ENCODE peak calls at places on chromosomes 3 and 15, in eight cellular contexts. One of them, this sample, is unnamed.

GRCh38 chr15:75662823-75663519 is 15.3 kb downstream of the SNX33 start:
- DNase-seq in HCT116: no peak
- DNase-seq in SK-N-SH: no peak
- DNase-seq in stomach: no peak
- DNase-seq in esophagus muscularis mucosa: no peak
- DNase-seq in HL-60: no peak
- DNase-seq in vagina: no peak
- DNase-seq in transverse colon: no peak
- DNase-seq in this sample: no peak

GRCh38 chr3:55885721-55886120 is 398.6 kb upstream of the WNT5A start:
- DNase-seq in HCT116: no peak
- DNase-seq in SK-N-SH: no peak
- DNase-seq in stomach: no peak
- DNase-seq in esophagus muscularis mucosa: peak
- DNase-seq in HL-60: peak
- DNase-seq in vagina: no peak
- DNase-seq in transverse colon: no peak
- DNase-seq in this sample: no peak

GRCh38 chr3:47162695-47163022 is 1.3 kb downstream of the SETD2 start:
- DNase-seq in HCT116: no peak
- DNase-seq in SK-N-SH: no peak
- DNase-seq in stomach: no peak
- DNase-seq in esophagus muscularis mucosa: no peak
- DNase-seq in HL-60: peak
- DNase-seq in vagina: no peak
- DNase-seq in transverse colon: no peak
- DNase-seq in this sample: no peak

GRCh38 chr3:76841750-76842149 is 198.1 kb upstream of the ROBO2 start:
- DNase-seq in HCT116: no peak
- DNase-seq in SK-N-SH: no peak
- DNase-seq in stomach: no peak
- DNase-seq in esophagus muscularis mucosa: no peak
- DNase-seq in HL-60: no peak
- DNase-seq in vagina: no peak
- DNase-seq in transverse colon: no peak
- DNase-seq in this sample: no peak

GRCh38 chr3:183117046-183117445 is 17.8 kb upstream of the MCCC1 start:
- DNase-seq in HCT116: no peak
- DNase-seq in SK-N-SH: no peak
- DNase-seq in stomach: no peak
- DNase-seq in esophagus muscularis mucosa: no peak
- DNase-seq in HL-60: no peak
- DNase-seq in vagina: no peak
- DNase-seq in transverse colon: no peak
- DNase-seq in this sample: no peak

GRCh38 chr3:48561045-48561736 is 2.4 kb downstream of the UCN2 start:
- DNase-seq in HCT116: no peak
- DNase-seq in SK-N-SH: peak
- DNase-seq in stomach: peak
- DNase-seq in esophagus muscularis mucosa: no peak
- DNase-seq in HL-60: no peak
- DNase-seq in vagina: no peak
- DNase-seq in transverse colon: peak
- DNase-seq in this sample: no peak

GRCh38 chr3:79767194-79767952 is 425 bp downstream of the ROBO1 start:
- DNase-seq in HCT116: no peak
- DNase-seq in SK-N-SH: peak
- DNase-seq in stomach: no peak
- DNase-seq in esophagus muscularis mucosa: no peak
- DNase-seq in HL-60: no peak
- DNase-seq in vagina: no peak
- DNase-seq in transverse colon: no peak
- DNase-seq in this sample: no peak

GRCh38 chr15:74545061-74545460 is 4.0 kb downstream of the ARID3B start:
- DNase-seq in HCT116: no peak
- DNase-seq in SK-N-SH: no peak
- DNase-seq in stomach: no peak
- DNase-seq in esophagus muscularis mucosa: no peak
- DNase-seq in HL-60: no peak
- DNase-seq in vagina: no peak
- DNase-seq in transverse colon: no peak
- DNase-seq in this sample: no peak

GRCh38 chr3:135895106-135895733 is 70.3 kb upstream of the PPP2R3A start:
- DNase-seq in HCT116: peak
- DNase-seq in SK-N-SH: peak
- DNase-seq in stomach: peak
- DNase-seq in esophagus muscularis mucosa: no peak
- DNase-seq in HL-60: peak
- DNase-seq in vagina: no peak
- DNase-seq in transverse colon: peak
- DNase-seq in this sample: peak

GRCh38 chr15:64883997-64884511 is 27.6 kb upstream of the ANKDD1A start:
- DNase-seq in HCT116: no peak
- DNase-seq in SK-N-SH: peak
- DNase-seq in stomach: peak
- DNase-seq in esophagus muscularis mucosa: no peak
- DNase-seq in HL-60: peak
- DNase-seq in vagina: peak
- DNase-seq in transverse colon: peak
- DNase-seq in this sample: no peak

GRCh38 chr3:10552631-10552943 is 47.2 kb upstream of the ATP2B2 start:
- DNase-seq in HCT116: no peak
- DNase-seq in SK-N-SH: no peak
- DNase-seq in stomach: no peak
- DNase-seq in esophagus muscularis mucosa: peak
- DNase-seq in HL-60: peak
- DNase-seq in vagina: no peak
- DNase-seq in transverse colon: no peak
- DNase-seq in this sample: no peak

GRCh38 chr15:39556461-39556860 is 24.4 kb upstream of the THBS1 start:
- DNase-seq in HCT116: no peak
- DNase-seq in SK-N-SH: no peak
- DNase-seq in stomach: no peak
- DNase-seq in esophagus muscularis mucosa: peak
- DNase-seq in HL-60: no peak
- DNase-seq in vagina: peak
- DNase-seq in transverse colon: no peak
- DNase-seq in this sample: peak

DNA sequence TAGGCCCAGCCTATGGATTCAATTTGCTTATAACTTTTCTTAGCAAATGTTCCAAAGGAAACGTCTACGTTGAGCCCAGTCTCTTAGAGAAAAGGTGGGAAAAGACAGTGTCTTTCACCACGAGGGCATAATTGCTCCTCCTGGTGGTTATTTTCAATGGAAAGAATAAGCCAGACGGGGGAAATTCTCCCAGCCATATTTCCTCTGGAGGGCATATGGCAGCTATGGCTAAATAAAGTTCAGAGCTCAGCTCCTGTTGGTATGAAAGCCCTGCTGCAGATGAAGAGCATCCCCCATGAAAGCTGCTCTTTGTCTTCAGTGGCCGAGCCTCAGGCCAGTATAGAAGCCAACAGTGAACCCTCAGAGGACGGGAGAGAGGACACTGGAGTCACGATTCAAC is 297.9 kb downstream of the RYR3 start:
- DNase-seq in HCT116: no peak
- DNase-seq in SK-N-SH: peak
- DNase-seq in stomach: no peak
- DNase-seq in esophagus muscularis mucosa: no peak
- DNase-seq in HL-60: no peak
- DNase-seq in vagina: no peak
- DNase-seq in transverse colon: no peak
- DNase-seq in this sample: no peak
- TF ChIP-seq CTCF in HCT116: peak
- TF ChIP-seq CTCF in SK-N-SH: peak
- TF ChIP-seq CTCF in stomach: no peak
- TF ChIP-seq CTCF in esophagus muscularis mucosa: no peak
- TF ChIP-seq CTCF in HL-60: no peak
- TF ChIP-seq CTCF in vagina: no peak
- TF ChIP-seq CTCF in transverse colon: no peak
- TF ChIP-seq CTCF in this sample: no peak

DNA sequence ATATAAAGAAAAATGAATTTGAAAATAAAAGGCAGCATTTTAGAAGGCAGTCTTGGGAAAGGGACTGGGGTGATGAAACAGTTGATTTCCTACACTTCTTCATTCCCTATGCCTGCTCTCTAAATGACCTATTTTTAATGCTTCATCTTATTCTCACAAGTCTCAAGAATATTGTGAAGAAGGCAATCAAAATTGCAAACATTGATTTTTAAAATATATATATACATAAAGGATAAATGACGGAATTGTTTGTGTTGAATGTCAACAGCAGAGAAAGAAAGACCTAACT is 8.8 kb upstream of the CBLB start:
- DNase-seq in HCT116: no peak
- DNase-seq in SK-N-SH: no peak
- DNase-seq in stomach: no peak
- DNase-seq in esophagus muscularis mucosa: no peak
- DNase-seq in HL-60: no peak
- DNase-seq in vagina: no peak
- DNase-seq in transverse colon: no peak
- DNase-seq in this sample: no peak
- H3K4me3 ChIP-seq in HCT116: no peak
- H3K4me3 ChIP-seq in SK-N-SH: no peak
- H3K4me3 ChIP-seq in stomach: no peak
- H3K4me3 ChIP-seq in esophagus muscularis mucosa: no peak
- H3K4me3 ChIP-seq in HL-60: no peak
- H3K4me3 ChIP-seq in vagina: no peak
- H3K4me3 ChIP-seq in transverse colon: no peak
- H3K4me3 ChIP-seq in this sample: no peak

GRCh38 chr3:194775266-194775665 is 89.6 kb downstream of the FAM43A start:
- DNase-seq in HCT116: no peak
- DNase-seq in SK-N-SH: no peak
- DNase-seq in stomach: no peak
- DNase-seq in esophagus muscularis mucosa: no peak
- DNase-seq in HL-60: no peak
- DNase-seq in vagina: no peak
- DNase-seq in transverse colon: no peak
- DNase-seq in this sample: no peak

GRCh38 chr3:194780706-194781105 is 95.0 kb downstream of the FAM43A start:
- DNase-seq in HCT116: no peak
- DNase-seq in SK-N-SH: no peak
- DNase-seq in stomach: no peak
- DNase-seq in esophagus muscularis mucosa: no peak
- DNase-seq in HL-60: no peak
- DNase-seq in vagina: peak
- DNase-seq in transverse colon: no peak
- DNase-seq in this sample: no peak

GRCh38 chr3:194775731-194776130 is 90.0 kb downstream of the FAM43A start:
- DNase-seq in HCT116: no peak
- DNase-seq in SK-N-SH: no peak
- DNase-seq in stomach: no peak
- DNase-seq in esophagus muscularis mucosa: no peak
- DNase-seq in HL-60: no peak
- DNase-seq in vagina: no peak
- DNase-seq in transverse colon: no peak
- DNase-seq in this sample: no peak

GRCh38 chr3:194779729-194780224 is 94.1 kb downstream of the FAM43A start:
- DNase-seq in HCT116: no peak
- DNase-seq in SK-N-SH: no peak
- DNase-seq in stomach: no peak
- DNase-seq in esophagus muscularis mucosa: no peak
- DNase-seq in HL-60: peak
- DNase-seq in vagina: peak
- DNase-seq in transverse colon: no peak
- DNase-seq in this sample: no peak

GRCh38 chr3:194777729-194778128 is 92.0 kb downstream of the FAM43A start:
- DNase-seq in HCT116: no peak
- DNase-seq in SK-N-SH: no peak
- DNase-seq in stomach: no peak
- DNase-seq in esophagus muscularis mucosa: no peak
- DNase-seq in HL-60: no peak
- DNase-seq in vagina: no peak
- DNase-seq in transverse colon: no peak
- DNase-seq in this sample: no peak
- TF ChIP-seq POLR2AphosphoS5 in HCT116: no peak
- TF ChIP-seq POLR2AphosphoS5 in SK-N-SH: no peak
- TF ChIP-seq POLR2AphosphoS5 in stomach: no peak
- TF ChIP-seq POLR2AphosphoS5 in esophagus muscularis mucosa: no peak
- TF ChIP-seq POLR2AphosphoS5 in HL-60: no peak
- TF ChIP-seq POLR2AphosphoS5 in vagina: no peak
- TF ChIP-seq POLR2AphosphoS5 in transverse colon: no peak
- TF ChIP-seq POLR2AphosphoS5 in this sample: no peak

DNA sequence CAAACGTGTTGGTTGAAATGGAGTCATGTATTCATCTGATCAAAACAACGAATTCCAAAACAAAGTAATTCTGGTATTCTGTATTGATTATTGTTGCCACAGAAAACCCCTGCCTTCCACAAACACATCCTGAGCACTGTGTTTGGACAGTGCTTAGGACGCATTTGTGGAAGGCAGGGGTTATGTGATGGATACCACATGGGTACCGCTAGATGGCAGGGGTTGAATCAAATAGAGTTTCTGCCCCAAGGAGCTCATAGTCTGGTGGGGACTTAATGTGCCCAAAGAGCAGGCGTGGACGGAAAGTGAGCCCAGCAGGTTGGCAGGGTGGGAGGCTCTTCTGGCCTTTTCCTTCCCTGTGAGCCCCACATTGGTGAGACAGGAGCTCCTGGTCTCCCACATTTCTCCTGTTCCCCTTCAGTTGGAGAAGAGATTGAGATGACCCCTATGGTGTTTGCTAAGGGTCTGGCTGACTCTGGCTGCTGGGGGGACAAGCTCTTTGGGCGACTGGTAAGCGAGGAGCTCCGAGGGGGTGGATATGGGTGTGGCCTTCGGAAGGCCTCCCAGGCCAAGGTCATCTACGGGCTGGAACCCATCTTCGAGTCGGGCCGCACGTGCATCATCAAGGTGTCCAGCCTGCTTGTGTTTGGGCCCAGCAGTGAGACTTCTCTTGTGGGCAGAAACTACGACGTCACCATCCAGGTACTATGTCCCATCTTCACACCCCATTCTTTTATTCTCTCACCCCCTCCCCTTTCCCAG is 22.1 kb upstream of the SLC28A1 start:
- DNase-seq in HCT116: no peak
- DNase-seq in SK-N-SH: no peak
- DNase-seq in stomach: no peak
- DNase-seq in esophagus muscularis mucosa: no peak
- DNase-seq in HL-60: no peak
- DNase-seq in vagina: no peak
- DNase-seq in transverse colon: no peak
- DNase-seq in this sample: no peak
- TF ChIP-seq CTCF in HCT116: no peak
- TF ChIP-seq CTCF in SK-N-SH: no peak
- TF ChIP-seq CTCF in stomach: no peak
- TF ChIP-seq CTCF in esophagus muscularis mucosa: no peak
- TF ChIP-seq CTCF in HL-60: no peak
- TF ChIP-seq CTCF in vagina: no peak
- TF ChIP-seq CTCF in transverse colon: no peak
- TF ChIP-seq CTCF in this sample: no peak